ENCODE peak calls at places on chromosomes 13 and 19, in four cellular contexts. One of them, this sample, is unnamed.

GRCh38 chr19:47994209-47994802 is at the start of gene ELSPBP1:
- DNase-seq in B cell: no peak
- DNase-seq in M059J: peak
- DNase-seq in neural progenitor cell: no peak
- DNase-seq in this sample: no peak

GRCh38 chr19:45405435-45406164 is 731 bp upstream of the PPP1R13L start:
- DNase-seq in B cell: peak
- DNase-seq in M059J: peak
- DNase-seq in neural progenitor cell: peak
- DNase-seq in this sample: peak

GRCh38 chr19:41657157-41657556 is 30.3 kb upstream of the CEACAM4 start:
- DNase-seq in B cell: no peak
- DNase-seq in M059J: no peak
- DNase-seq in neural progenitor cell: no peak
- DNase-seq in this sample: no peak

GRCh38 chr19:46068345-46069258 is 27.8 kb upstream of the IGFL4 start:
- DNase-seq in B cell: no peak
- DNase-seq in M059J: peak
- DNase-seq in neural progenitor cell: no peak
- DNase-seq in this sample: peak

GRCh38 chr19:45492627-45493470 is 4.0 kb downstream of the RTN2 start:
- DNase-seq in B cell: no peak
- DNase-seq in M059J: no peak
- DNase-seq in neural progenitor cell: peak
- DNase-seq in this sample: peak

GRCh38 chr19:362154-362553 is 17.6 kb upstream of the MIER2 start:
- DNase-seq in B cell: no peak
- DNase-seq in M059J: no peak
- DNase-seq in neural progenitor cell: no peak
- DNase-seq in this sample: no peak

GRCh38 chr19:46984077-46985010 is 35.3 kb upstream of the NPAS1 start:
- DNase-seq in B cell: no peak
- DNase-seq in M059J: peak
- DNase-seq in neural progenitor cell: no peak
- DNase-seq in this sample: peak

GRCh38 chr13:84430441-84430840 is 548.2 kb upstream of the SLITRK1 start:
- DNase-seq in B cell: no peak
- DNase-seq in M059J: peak
- DNase-seq in neural progenitor cell: no peak
- DNase-seq in this sample: no peak

GRCh38 chr19:15841875-15842569 is 26.6 kb upstream of the OR10H1 start:
- DNase-seq in B cell: no peak
- DNase-seq in M059J: no peak
- DNase-seq in neural progenitor cell: no peak
- DNase-seq in this sample: no peak

GRCh38 chr19:39307233-39307821 is 11.1 kb downstream of the IFNL1 start:
- DNase-seq in B cell: no peak
- DNase-seq in M059J: no peak
- DNase-seq in neural progenitor cell: peak
- DNase-seq in this sample: no peak

GRCh38 chr13:50910483-50910805 is 853 bp downstream of the RNASEH2B start:
- DNase-seq in B cell: no peak
- DNase-seq in M059J: peak
- DNase-seq in neural progenitor cell: peak
- DNase-seq in this sample: peak